ENCODE peak calls at places on chromosomes 4 and X, in eight cellular contexts. P, U, F, V, W, I, L and D are unnamed samples.

GRCh38 chr4:146282662-146283061 is 68.3 kb downstream of the REELD1 start:
- DNase-seq in P (no peak), U (no peak), F (no peak), V (no peak), W (no peak), I (no peak), L (no peak), D (no peak)

GRCh38 chr4:118954246-118954645 is 65.6 kb downstream of the SYNPO2 start:
- DNase-seq in P (no peak), U (peak; percentile 4), F (no peak), V (no peak), W (no peak), I (peak; percentile 77), L (no peak), D (no peak)

GRCh38 chr4:80538276-80538926 is 202.9 kb downstream of the CFAP299 start:
- DNase-seq in P (no peak), U (no peak), F (no peak), V (no peak), W (no peak), I (peak; percentile 36), L (no peak), D (no peak)

GRCh38 chr4:146186556-146186955 is 11.0 kb downstream of the LSM6 start:
- DNase-seq in P (no peak), U (no peak), F (no peak), V (no peak), W (no peak), I (no peak), L (no peak), D (no peak)

GRCh38 chr4:48315728-48316630 is 25.4 kb upstream of the SLAIN2 start:
- DNase-seq in P (no peak), U (no peak), F (no peak), V (no peak), W (no peak), I (peak; percentile 72), L (peak; percentile 65), D (no peak)

GRCh38 chr4:110289601-110290100 is 91.2 kb upstream of the ELOVL6 start:
- DNase-seq in P (no peak), U (no peak), F (no peak), V (no peak), W (no peak), I (no peak), L (no peak), D (no peak)

GRCh38 chrX:29627833-29628232 is 587.5 kb upstream of the MAGEB2 start:
- DNase-seq in P (no peak), U (no peak), F (no peak), V (no peak), W (no peak), I (no peak), L (no peak), D (no peak)

GRCh38 chr4:98568896-98569663 is 89.3 kb downstream of the TSPAN5 start:
- DNase-seq in P (no peak), U (peak; percentile 53), F (no peak), V (no peak), W (no peak), I (peak; percentile 58), L (no peak), D (no peak)

GRCh38 chr4:181909368-181909767 is 333.8 kb upstream of the TENM3 start:
- DNase-seq in P (no peak), U (no peak), F (no peak), V (no peak), W (no peak), I (peak; percentile 6), L (no peak), D (no peak)

GRCh38 chrX:33336783-33337182 is 125.4 kb upstream of the DMD start:
- DNase-seq in P (no peak), U (no peak), F (no peak), V (no peak), W (no peak), I (no peak), L (no peak), D (no peak)

GRCh38 chr4:90127706-90128345 is 632 bp downstream of the CCSER1 start:
- DNase-seq in P (peak; percentile 54), U (peak; percentile 65), F (no peak), V (peak; percentile 63), W (peak; percentile 50), I (no peak), L (peak; percentile 9), D (peak; percentile 73)

GRCh38 chr4:171812377-171813194 is 618 bp upstream of the GALNTL6 start:
- DNase-seq in P (peak; percentile 62), U (no peak), F (no peak), V (peak; percentile 35), W (no peak), I (peak; percentile 6), L (no peak), D (peak; percentile 71)

GRCh38 chrX:66680451-66680850 is 41.6 kb upstream of the EDA2R start:
- DNase-seq in P (no peak), U (no peak), F (no peak), V (no peak), W (no peak), I (peak; percentile 44), L (no peak), D (no peak)